ENCODE peak calls at places on chromosomes 12 and 14, in eight cellular contexts. M, J, L, T, F, B, Q and H are unnamed samples.

GRCh38 chr12:31772685-31773222 is 43.9 kb upstream of the AMN1 start:
- DNase-seq in M (no peak), J (no peak), L (no peak), T (no peak), F (no peak), B (no peak), Q (no peak), H (no peak)

GRCh38 chr12:45730842-45731336 is 1.4 kb downstream of the ARID2 start:
- DNase-seq in M (peak), J (peak), L (peak), T (peak), F (no peak), B (peak), Q (no peak), H (peak)

GRCh38 chr12:53054112-53054878 is 4.4 kb downstream of the TNS2 start:
- DNase-seq in M (peak), J (peak), L (peak), T (peak), F (peak), B (peak), Q (no peak), H (peak)

GRCh38 chr12:6627598-6627997 is 8.2 kb downstream of the LPAR5 start:
- DNase-seq in M (no peak), J (no peak), L (no peak), T (no peak), F (peak), B (no peak), Q (no peak), H (peak)

GRCh38 chr12:90682398-90682797 is 272.6 kb downstream of the CCER1 start:
- DNase-seq in M (no peak), J (peak), L (peak), T (no peak), F (no peak), B (peak), Q (no peak), H (no peak)

GRCh38 chr12:48185181-48185919 is 1.9 kb downstream of the CCDC184 start:
- DNase-seq in M (no peak), J (no peak), L (no peak), T (peak), F (no peak), B (no peak), Q (no peak), H (no peak)

GRCh38 chr14:31461545-31461944 is 4.2 kb upstream of the DTD2 start:
- DNase-seq in M (no peak), J (no peak), L (no peak), T (no peak), F (no peak), B (no peak), Q (no peak), H (no peak)

GRCh38 chr12:111170559-111170958 is 198.3 kb downstream of the PHETA1 start:
- DNase-seq in M (no peak), J (no peak), L (no peak), T (no peak), F (no peak), B (no peak), Q (no peak), H (no peak)

GRCh38 chr12:28497889-28498411 is 307.7 kb downstream of the CCDC91 start:
- DNase-seq in M (no peak), J (peak), L (no peak), T (peak), F (no peak), B (peak), Q (no peak), H (peak)

GRCh38 chr14:103916636-103917262 is 11.5 kb upstream of the TDRD9 start:
- DNase-seq in M (no peak), J (no peak), L (no peak), T (no peak), F (no peak), B (peak), Q (no peak), H (no peak)

GRCh38 chr12:53205747-53206146 is 1.3 kb downstream of the ITGB7 start:
- DNase-seq in M (no peak), J (peak), L (peak), T (peak), F (no peak), B (peak), Q (no peak), H (peak)

GRCh38 chr12:77003244-77003643 is 62.1 kb downstream of the E2F7 start:
- DNase-seq in M (no peak), J (no peak), L (no peak), T (no peak), F (no peak), B (no peak), Q (no peak), H (no peak)

GRCh38 chr14:21923820-21924219 is 250.2 kb upstream of the OR4E1 start:
- DNase-seq in M (no peak), J (no peak), L (no peak), T (no peak), F (no peak), B (no peak), Q (no peak), H (peak)

GRCh38 chr12:119381471-119382235 is 47.1 kb downstream of the CCDC60 start:
- DNase-seq in M (no peak), J (no peak), L (no peak), T (no peak), F (no peak), B (no peak), Q (no peak), H (no peak)

GRCh38 chr14:101876539-101876938 is 87.8 kb upstream of the DYNC1H1 start:
- DNase-seq in M (peak), J (peak), L (no peak), T (peak), F (no peak), B (peak), Q (no peak), H (peak)

GRCh38 chr12:1305063-1305434 is 289.3 kb downstream of the FBXL14 start:
- DNase-seq in M (no peak), J (peak), L (no peak), T (no peak), F (no peak), B (peak), Q (no peak), H (no peak)

GRCh38 chr12:95996034-95996658 is at the start of gene HAL:
- DNase-seq in M (no peak), J (peak), L (no peak), T (no peak), F (no peak), B (no peak), Q (no peak), H (no peak)

GRCh38 chr12:119308743-119309456 is 25.6 kb upstream of the CCDC60 start:
- DNase-seq in M (no peak), J (no peak), L (no peak), T (no peak), F (no peak), B (no peak), Q (no peak), H (no peak)

GRCh38 chr14:77459072-77459723 is 1.3 kb downstream of the AHSA1 start:
- DNase-seq in M (peak), J (peak), L (peak), T (peak), F (peak), B (peak), Q (peak), H (peak)

GRCh38 chr14:71021347-71022014 is 114.2 kb downstream of the PCNX1 start:
- DNase-seq in M (no peak), J (peak), L (no peak), T (no peak), F (no peak), B (peak), Q (no peak), H (no peak)

DNA sequence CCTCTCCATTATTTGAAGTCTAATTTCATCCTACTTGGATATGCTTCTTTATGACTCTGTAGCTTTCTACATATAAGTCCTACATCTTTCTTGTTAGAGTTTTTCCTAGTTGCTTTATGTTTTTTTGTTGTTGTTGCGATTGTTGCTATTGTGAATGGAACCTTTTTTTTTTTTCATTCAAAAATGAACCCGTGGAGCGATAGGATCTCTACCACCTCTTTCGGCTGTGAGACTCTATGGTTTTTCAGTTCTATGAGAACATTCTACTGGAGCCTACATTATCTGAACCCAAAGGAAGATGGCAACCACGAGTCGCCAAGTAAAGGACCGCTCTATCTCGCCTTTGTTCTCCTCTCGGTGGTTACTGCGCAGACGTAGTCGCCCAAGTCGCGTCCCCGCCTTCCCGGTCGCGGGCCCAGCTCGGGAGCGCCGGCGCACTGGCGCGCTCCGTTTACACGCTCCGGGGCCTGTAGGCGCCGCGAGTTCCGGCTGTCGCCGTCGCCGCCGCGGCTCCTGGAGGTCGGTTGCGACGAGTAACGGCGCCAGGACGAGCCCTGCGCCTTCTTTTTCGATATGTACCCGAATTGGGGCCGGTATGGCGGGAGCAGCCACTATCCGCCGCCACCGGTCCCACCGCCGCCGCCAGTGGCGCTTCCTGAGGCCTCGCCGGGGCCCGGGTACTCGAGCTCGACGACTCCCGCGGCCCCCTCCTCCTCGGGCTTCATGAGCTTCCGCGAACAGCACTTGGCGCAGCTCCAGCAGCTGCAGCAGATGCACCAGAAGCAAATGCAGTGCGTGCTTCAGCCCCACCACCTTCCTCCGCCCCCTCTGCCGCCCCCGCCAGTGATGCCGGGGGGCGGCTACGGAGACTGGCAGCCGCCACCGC is at the start of gene YLPM1:
- DNase-seq in M (peak), J (peak), L (peak), T (peak), F (peak), B (peak), Q (peak), H (peak)
- TF ChIP-seq CTCF in M (peak), J (peak), L (peak), T (peak), F (peak), B (peak), Q (peak), H (peak)

GRCh38 chr12:9753042-9753820 is 7.5 kb downstream of the CD69 start:
- DNase-seq in M (no peak), J (no peak), L (no peak), T (no peak), F (no peak), B (no peak), Q (no peak), H (no peak)

GRCh38 chr12:9754097-9754964 is 6.4 kb downstream of the CD69 start:
- DNase-seq in M (no peak), J (no peak), L (no peak), T (no peak), F (no peak), B (no peak), Q (no peak), H (no peak)

GRCh38 chr12:9750276-9751203 is 10.2 kb downstream of the CD69 start:
- DNase-seq in M (peak), J (peak), L (peak), T (peak), F (peak), B (peak), Q (peak), H (peak)

GRCh38 chr12:9752145-9752717 is 8.5 kb downstream of the CD69 start:
- DNase-seq in M (no peak), J (no peak), L (no peak), T (no peak), F (no peak), B (no peak), Q (no peak), H (no peak)

DNA sequence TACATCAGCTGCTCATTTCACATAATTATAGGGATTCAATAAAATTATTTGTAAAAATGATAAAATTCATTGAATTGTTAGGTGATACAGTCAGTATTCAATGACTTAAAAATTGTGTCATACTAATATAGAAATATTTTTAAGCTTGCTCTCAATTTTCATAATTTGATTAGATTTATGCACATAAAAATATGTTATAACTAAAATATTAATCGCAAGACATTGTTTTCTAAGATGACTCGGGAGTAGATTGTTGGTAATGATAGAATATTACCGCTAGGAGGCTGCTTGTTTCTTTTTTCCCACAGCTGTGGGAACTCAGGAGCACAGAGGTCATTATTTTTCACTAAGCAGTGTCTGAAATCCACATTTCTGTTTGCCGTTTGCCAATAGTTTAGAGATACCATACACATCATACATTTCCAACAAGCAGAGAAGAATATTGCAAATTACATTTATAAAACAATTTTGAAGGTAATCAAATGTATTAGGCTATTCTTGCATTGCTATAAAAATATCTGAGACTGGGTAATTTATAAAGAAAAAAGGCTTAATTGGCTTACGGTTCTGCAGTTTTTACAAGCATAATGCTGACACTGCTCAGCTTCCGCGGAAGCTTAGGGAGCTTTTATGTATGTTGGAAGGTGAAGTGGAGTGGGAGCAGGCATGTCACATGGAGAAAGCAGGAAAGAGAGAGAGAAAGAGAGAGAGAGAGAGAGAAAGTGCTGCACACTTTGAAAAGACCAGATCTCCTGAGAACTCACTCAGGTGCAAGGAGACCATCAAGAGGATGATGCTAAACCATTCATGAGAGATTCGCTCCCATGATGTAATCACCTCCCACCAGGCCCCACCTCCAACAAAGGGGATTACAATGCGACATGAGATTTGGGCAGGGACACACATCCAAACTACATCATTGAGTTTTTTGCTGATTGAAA is 9.2 kb downstream of the CD69 start:
- DNase-seq in M (no peak), J (peak), L (no peak), T (no peak), F (peak), B (peak), Q (no peak), H (peak)
- TF ChIP-seq CTCF in M (no peak), J (peak), L (peak), T (peak), F (no peak), B (peak), Q (peak), H (peak)

GRCh38 chr14:73712071-73712506 is 2.1 kb downstream of the PNMA1 start:
- DNase-seq in M (no peak), J (peak), L (no peak), T (peak), F (no peak), B (no peak), Q (no peak), H (peak)

GRCh38 chr14:73713804-73714655 is at the start of gene PNMA1:
- DNase-seq in M (peak), J (peak), L (peak), T (peak), F (peak), B (peak), Q (peak), H (peak)

GRCh38 chr14:73710737-73711136 is 3.4 kb downstream of the PNMA1 start:
- DNase-seq in M (no peak), J (no peak), L (no peak), T (no peak), F (no peak), B (no peak), Q (no peak), H (no peak)

GRCh38 chr14:73713206-73713803 is 879 bp downstream of the PNMA1 start:
- DNase-seq in M (no peak), J (peak), L (no peak), T (peak), F (no peak), B (no peak), Q (no peak), H (no peak)

GRCh38 chr14:73712540-73713141 is 1.5 kb downstream of the PNMA1 start:
- DNase-seq in M (no peak), J (peak), L (no peak), T (peak), F (peak), B (no peak), Q (no peak), H (peak)
- TF ChIP-seq CTCF in M (no peak), J (no peak), L (no peak), T (no peak), F (no peak), B (no peak), Q (no peak), H (no peak)

DNA sequence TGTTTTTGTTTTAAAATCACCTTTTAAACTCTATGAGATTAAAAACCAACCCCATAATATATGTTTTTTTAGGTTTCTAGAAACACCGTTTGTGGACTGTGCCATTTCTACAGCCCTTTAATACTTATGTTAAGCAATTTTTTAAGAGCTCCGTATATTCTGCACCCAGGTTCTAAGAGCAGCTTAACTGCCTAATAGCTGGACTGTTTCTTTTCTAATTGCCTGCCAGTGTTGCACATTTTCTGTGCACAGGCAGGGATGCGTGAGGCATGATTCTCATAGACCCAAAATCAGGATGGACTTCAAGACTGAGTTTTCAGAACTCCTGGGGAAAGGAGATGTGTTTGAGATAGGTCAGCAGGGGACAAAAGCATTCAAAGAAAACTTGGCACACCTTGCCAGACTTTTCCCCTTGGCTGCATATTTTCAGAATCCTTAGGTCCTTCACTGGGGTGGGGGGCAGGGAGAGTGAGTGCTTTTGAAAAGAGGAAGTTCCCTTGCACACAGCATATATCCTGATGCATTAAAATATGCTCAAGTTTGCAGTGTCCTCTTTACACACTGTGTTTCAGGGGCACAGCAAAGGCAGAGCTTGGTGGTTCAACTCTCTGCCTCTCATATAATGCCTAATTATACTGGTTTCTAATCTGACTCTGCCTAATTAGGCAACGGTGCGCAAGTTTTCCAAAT is 27.9 kb downstream of the TMEM30B start:
- DNase-seq in M (no peak), J (no peak), L (no peak), T (no peak), F (no peak), B (no peak), Q (no peak), H (no peak)
- TF ChIP-seq CTCF in M (no peak), J (no peak), L (no peak), T (no peak), F (no peak), B (no peak), Q (no peak), H (peak)

GRCh38 chr14:69876221-69876847 is 2.9 kb upstream of the SMOC1 start:
- DNase-seq in M (no peak), J (no peak), L (no peak), T (no peak), F (no peak), B (no peak), Q (no peak), H (no peak)

GRCh38 chr14:69879175-69880047 is at the start of gene SMOC1:
- DNase-seq in M (peak), J (peak), L (peak), T (peak), F (peak), B (peak), Q (no peak), H (peak)

GRCh38 chr14:69876848-69877306 is 2.3 kb upstream of the SMOC1 start:
- DNase-seq in M (peak), J (no peak), L (no peak), T (no peak), F (no peak), B (no peak), Q (no peak), H (no peak)

GRCh38 chr14:69878251-69878650 is 965 bp upstream of the SMOC1 start:
- DNase-seq in M (no peak), J (no peak), L (no peak), T (no peak), F (no peak), B (no peak), Q (no peak), H (no peak)

GRCh38 chr14:69877492-69877891 is 1.7 kb upstream of the SMOC1 start:
- DNase-seq in M (no peak), J (peak), L (peak), T (peak), F (peak), B (peak), Q (no peak), H (no peak)
- TF ChIP-seq CTCF in M (no peak), J (peak), L (peak), T (peak), F (peak), B (peak), Q (peak), H (peak)